ENCODE peak calls at places on chromosomes 7 and 10, in nine cellular contexts. O, U, P, H, M, Z, K, S and I are unnamed samples.

GRCh38 chr7:2966466-2967078 is 77.1 kb downstream of the CARD11 start:
- DNase-seq in K (no peak), O (no peak), M (no peak), S (no peak), P (no peak), Z (peak), H (no peak), U (no peak), I (no peak)

GRCh38 chr10:71705582-71705981 is 14.0 kb downstream of the C10orf105 start:
- DNase-seq in M (no peak), U (no peak), O (no peak), S (no peak), P (no peak), Z (no peak), H (no peak), K (no peak), I (no peak)

GRCh38 chr7:32053204-32053603 is 17.0 kb downstream of the PDE1C start:
- DNase-seq in S (no peak), O (no peak), Z (no peak), H (no peak), U (no peak), P (no peak), K (no peak), M (no peak), I (no peak)

GRCh38 chr10:79088176-79088575 is 19.4 kb downstream of the ZMIZ1 start:
- DNase-seq in Z (no peak), U (no peak), H (no peak), M (no peak), S (no peak), P (no peak), K (peak), O (no peak), I (no peak)

GRCh38 chr10:79286318-79286951 is 60.8 kb upstream of the PPIF start:
- DNase-seq in K (peak), S (peak), M (peak), P (no peak), U (no peak), O (no peak), H (peak), Z (no peak), I (peak)

GRCh38 chr7:116588641-116589594 is 64.1 kb downstream of the CAV1 start:
- DNase-seq in H (no peak), O (no peak), K (no peak), S (no peak), U (peak), M (peak), Z (no peak), P (no peak), I (no peak)

GRCh38 chr10:79331226-79331625 is 16.0 kb upstream of the PPIF start:
- DNase-seq in P (no peak), K (peak), Z (no peak), O (no peak), M (no peak), H (no peak), S (no peak), U (no peak), I (no peak)

GRCh38 chr10:110426294-110427153 is 71.2 kb upstream of the DUSP5 start:
- DNase-seq in U (no peak), Z (peak), H (no peak), K (no peak), M (peak), S (no peak), O (no peak), P (no peak), I (no peak)

GRCh38 chr10:17923728-17924127 is 28.0 kb upstream of the SLC39A12 start:
- DNase-seq in U (peak), H (no peak), O (no peak), P (peak), S (no peak), K (no peak), M (peak), Z (no peak), I (no peak)

GRCh38 chr10:5552376-5553321 is 27.9 kb downstream of the CALML3 start:
- DNase-seq in Z (no peak), P (no peak), U (no peak), O (no peak), K (peak), S (no peak), H (no peak), M (no peak), I (no peak)

GRCh38 chr7:28708458-28708951 is 249.6 kb downstream of the TRIL start:
- DNase-seq in U (peak), O (no peak), K (no peak), Z (no peak), M (no peak), S (no peak), P (no peak), H (no peak), I (no peak)

GRCh38 chr10:130740788-130741785 is 570.4 kb downstream of the TCERG1L start:
- DNase-seq in S (no peak), Z (no peak), U (no peak), M (no peak), H (no peak), P (no peak), K (no peak), O (no peak), I (no peak)

GRCh38 chr7:55971045-55971444 is 6.7 kb downstream of the NIPSNAP2 start:
- DNase-seq in H (no peak), O (no peak), P (no peak), U (no peak), S (no peak), Z (no peak), K (no peak), M (no peak), I (no peak)

GRCh38 chr7:88357794-88358533 is 51.3 kb upstream of the STEAP4 start:
- DNase-seq in M (peak), K (no peak), Z (no peak), U (peak), H (no peak), P (no peak), S (no peak), O (no peak), I (no peak)

GRCh38 chr10:43136995-43137700 is 1.1 kb upstream of the CSGALNACT2 start:
- DNase-seq in S (no peak), Z (peak), H (no peak), P (no peak), U (no peak), K (no peak), O (no peak), M (peak), I (no peak)

GRCh38 chr7:13189712-13190111 is 502.3 kb downstream of the ARL4A start:
- DNase-seq in O (no peak), M (no peak), K (no peak), U (no peak), Z (no peak), S (no peak), P (no peak), H (no peak), I (no peak)

GRCh38 chr7:117837841-117838240 is 35.4 kb downstream of the CTTNBP2 start:
- DNase-seq in H (no peak), U (peak), S (no peak), Z (no peak), M (no peak), P (peak), K (no peak), O (no peak), I (no peak)

GRCh38 chr10:96789571-96790108 is 42.5 kb upstream of the LCOR start:
- DNase-seq in Z (no peak), K (no peak), O (no peak), H (no peak), P (no peak), U (no peak), M (no peak), S (no peak), I (no peak)
- TF ChIP-seq CTCF in Z (no peak), K (no peak), O (no peak), H (no peak), P (no peak), U (no peak), M (no peak), S (no peak), I (no peak)

GRCh38 chr10:116557305-116557880 is 11.7 kb downstream of the PNLIP start:
- DNase-seq in P (no peak), M (no peak), H (no peak), Z (no peak), K (no peak), O (no peak), U (no peak), S (no peak), I (no peak)
- TF ChIP-seq CTCF in P (no peak), M (no peak), H (no peak), Z (no peak), K (no peak), O (no peak), U (no peak), S (no peak), I (no peak)

DNA sequence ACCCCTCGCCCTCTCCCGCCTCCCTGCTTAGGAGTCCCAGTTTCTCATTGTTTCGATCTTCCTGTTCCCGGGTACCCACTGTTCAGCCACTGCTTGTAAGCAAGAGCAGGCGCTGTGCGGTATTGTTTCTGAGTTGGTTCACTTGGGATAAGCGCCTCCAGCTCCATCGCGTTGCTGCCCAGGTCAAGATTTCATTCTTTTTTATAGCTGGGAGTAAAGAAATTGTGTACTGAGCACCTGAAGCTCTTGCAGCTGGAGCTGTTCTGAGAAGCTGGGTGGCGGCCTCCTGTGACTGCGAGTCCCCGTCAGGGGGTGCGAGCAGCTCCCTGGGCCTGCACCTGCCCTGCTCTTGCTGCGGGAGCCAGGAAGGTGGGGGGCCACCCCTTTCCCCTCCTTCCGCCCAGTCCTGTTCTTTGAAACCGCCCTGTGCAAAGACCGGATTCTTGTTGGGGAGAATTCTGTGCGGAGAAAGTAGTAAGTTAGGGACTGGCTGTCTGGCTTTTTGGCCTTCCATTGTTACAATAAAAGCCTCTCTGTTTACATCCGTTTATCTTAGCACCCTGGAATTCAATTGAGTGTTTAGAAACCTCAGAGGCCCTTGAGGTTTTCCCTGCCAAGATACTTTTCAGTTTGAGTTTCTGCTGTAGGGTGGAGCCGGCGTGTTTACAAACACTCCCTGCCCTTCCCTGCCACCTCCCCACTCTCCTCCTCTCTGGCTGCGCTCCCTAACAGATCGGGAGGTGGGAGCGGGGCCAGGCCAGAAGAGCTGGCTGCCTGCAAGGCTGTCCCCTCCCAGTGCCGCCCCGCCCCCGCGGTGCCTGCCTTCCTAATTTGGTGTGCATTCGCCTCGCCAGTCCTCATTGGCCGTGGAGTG is 30.8 kb upstream of the AP5Z1 start:
- DNase-seq in O (peak), U (peak), Z (peak), M (peak), S (peak), K (peak), H (peak), P (peak), I (peak)
- TF ChIP-seq CTCF in O (no peak), U (no peak), Z (no peak), M (no peak), S (no peak), K (no peak), H (no peak), P (no peak), I (no peak)

DNA sequence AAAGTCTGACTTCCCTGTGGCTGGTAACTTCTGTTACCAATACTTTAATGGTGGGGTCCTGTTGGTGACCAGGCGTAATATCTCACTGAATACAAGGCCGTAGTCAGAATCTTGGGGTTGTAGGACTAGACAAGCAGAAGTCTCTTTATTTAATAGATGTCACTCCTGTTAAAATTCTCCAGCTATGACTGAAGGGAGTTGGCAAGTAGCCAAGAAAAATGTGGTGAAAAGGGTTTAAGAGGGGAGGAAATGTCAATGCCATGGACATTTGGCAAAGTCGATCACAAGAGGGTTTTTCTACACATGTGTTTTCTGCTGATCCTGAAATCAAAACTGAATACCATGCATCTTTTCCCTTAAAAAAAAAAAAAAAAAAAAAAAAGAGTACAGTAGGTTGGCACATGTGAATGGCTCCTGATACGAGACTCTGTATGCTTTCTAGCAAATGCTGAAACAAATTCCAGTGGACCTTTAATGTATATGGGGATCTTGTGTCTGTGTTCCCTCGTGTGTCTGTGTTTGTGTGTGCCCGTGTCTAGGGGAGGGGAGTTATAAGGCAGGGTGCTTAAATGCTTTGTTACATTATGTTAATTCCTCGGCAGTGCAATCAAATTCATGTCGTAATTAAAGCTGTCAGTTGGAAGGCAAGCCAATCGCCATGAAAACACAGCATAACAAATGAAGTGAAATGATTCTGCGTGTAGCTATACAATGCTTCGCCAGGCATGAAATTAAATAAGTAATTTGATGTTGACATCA is 533.7 kb downstream of the AUTS2 start:
- DNase-seq in P (no peak), S (no peak), Z (no peak), H (no peak), K (no peak), O (no peak), U (no peak), M (no peak), I (no peak)
- TF ChIP-seq CTCF in P (no peak), S (no peak), Z (no peak), H (no peak), K (no peak), O (no peak), U (no peak), M (no peak), I (no peak)

GRCh38 chr10:106795619-106796018 is 368.9 kb downstream of the SORCS1 start:
- DNase-seq in S (no peak), O (peak), K (no peak), M (no peak), Z (no peak), H (no peak), U (peak), P (no peak), I (no peak)
- TF ChIP-seq CTCF in S (no peak), O (peak), K (peak), M (peak), Z (no peak), H (no peak), U (peak), P (no peak), I (no peak)